ENCODE peak calls at places on chromosomes 13 and 19, in five cellular contexts. G is erythroblast, L is lower leg skin, R is uterus, Q is K562. P is an unnamed sample.

GRCh38 chr13:52840066-52840465 is 8.4 kb downstream of the PCDH8 start:
- DNase-seq in L (no peak), G (no peak), Q (no peak), R (no peak), P (no peak)

GRCh38 chr13:68368922-68369321 is 1138.8 kb upstream of the PCDH9 start:
- DNase-seq in L (no peak), Q (no peak), G (no peak), R (no peak), P (no peak)

GRCh38 chr13:45225370-45225769 is 24.5 kb upstream of the KCTD4 start:
- DNase-seq in Q (no peak), G (no peak), R (no peak), L (no peak), P (no peak)

GRCh38 chr13:33096886-33097610 is 80.8 kb downstream of the KL start:
- DNase-seq in Q (no peak), L (no peak), R (no peak), G (no peak), P (no peak)

GRCh38 chr19:16447015-16447384 is 24.8 kb downstream of the EPS15L1 start:
- DNase-seq in G (peak), Q (peak), R (peak), L (peak), P (no peak)

GRCh38 chr13:22316494-22317025 is 645.7 kb downstream of the FGF9 start:
- DNase-seq in G (no peak), R (no peak), L (no peak), Q (no peak), P (no peak)

GRCh38 chr13:24454100-24454499 is 58.5 kb downstream of the PARP4 start:
- DNase-seq in G (no peak), Q (no peak), R (no peak), L (no peak), P (no peak)

GRCh38 chr13:71524245-71525002 is 342.6 kb downstream of the DACH1 start:
- DNase-seq in Q (no peak), G (no peak), L (no peak), R (no peak), P (no peak)

GRCh38 chr13:109955598-109955997 is 169.2 kb upstream of the IRS2 start:
- DNase-seq in R (no peak), L (no peak), Q (no peak), G (no peak), P (no peak)

GRCh38 chr19:49896863-49897621 is at the start of gene IL4I1:
- DNase-seq in L (no peak), G (no peak), R (no peak), Q (no peak), P (peak)

GRCh38 chr13:23069571-23069970 is 111.2 kb upstream of the SGCG start:
- DNase-seq in L (no peak), R (no peak), Q (no peak), G (no peak), P (no peak)

GRCh38 chr19:44582581-44583265 is 30.6 kb upstream of the IGSF23 start:
- DNase-seq in Q (peak), L (peak), R (no peak), G (peak), P (peak)

GRCh38 chr13:110576736-110577476 is 15.4 kb upstream of the RAB20 start:
- DNase-seq in L (no peak), Q (no peak), R (no peak), G (no peak), P (no peak)

GRCh38 chr13:111403266-111403665 is 82.8 kb downstream of the TEX29 start:
- DNase-seq in Q (no peak), G (no peak), R (no peak), L (no peak), P (no peak)

DNA sequence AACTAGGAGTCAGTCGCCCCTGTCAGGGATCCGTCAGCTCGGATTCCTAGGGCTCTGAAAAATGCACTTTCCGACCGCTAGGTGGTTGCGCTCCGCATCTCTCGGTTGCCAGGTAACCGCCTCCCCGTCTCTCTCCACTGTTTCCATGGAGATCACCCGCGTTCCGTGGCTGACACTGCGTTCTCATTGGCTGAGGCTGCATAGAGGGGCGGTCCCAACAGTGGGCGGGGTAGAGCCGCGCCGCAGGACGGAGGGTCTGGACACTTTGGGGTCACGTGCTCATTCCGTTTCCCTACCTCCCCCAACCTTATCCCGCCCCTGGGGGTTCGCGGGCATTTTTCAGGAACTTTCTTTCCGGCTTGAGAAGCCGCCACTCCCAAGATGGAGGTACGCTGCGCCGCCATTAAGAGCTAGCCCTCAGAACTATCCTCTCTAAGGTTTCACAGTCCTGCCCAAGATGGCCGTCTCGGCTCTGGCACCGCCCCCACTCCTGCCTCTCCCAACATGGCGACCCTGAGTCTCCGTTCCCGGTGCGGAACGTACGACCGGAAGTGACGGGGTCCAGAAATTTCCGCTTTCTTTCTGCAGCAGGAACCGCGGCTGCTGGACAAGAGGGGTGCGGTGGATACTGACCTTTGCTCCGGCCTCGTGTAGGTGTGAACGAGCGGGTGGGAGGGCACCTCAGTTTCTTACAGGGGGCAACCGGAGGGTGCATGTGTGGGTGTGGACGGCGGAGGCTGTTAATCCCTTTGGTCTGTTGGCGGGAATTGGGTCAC is at the start of the genes ODAD3 and PRKCSH:
- DNase-seq in L (peak), G (peak), Q (peak), R (peak), P (peak)
- TF ChIP-seq POLR2A in L (no peak), G (peak), Q (peak), R (peak), P (peak)

GRCh38 chr13:98567140-98567539 is 9.8 kb downstream of the STK24 start:
- DNase-seq in Q (no peak), L (peak), R (no peak), G (no peak), P (no peak)
- TF ChIP-seq POLR2A in Q (no peak), L (no peak), R (no peak), G (no peak), P (no peak)

GRCh38 chr19:34963531-34964406 is at the start of gene ZNF792:
- DNase-seq in L (peak), G (peak), R (peak), Q (peak), P (peak)
- TF ChIP-seq POLR2A in L (no peak), G (no peak), R (no peak), Q (peak), P (no peak)

GRCh38 chr19:2054763-2055162 is 3.7 kb upstream of the MKNK2 start:
- DNase-seq in G (no peak), L (no peak), Q (no peak), R (no peak), P (no peak)

GRCh38 chr19:2056810-2057192 is 5.8 kb upstream of the MKNK2 start:
- DNase-seq in G (no peak), L (no peak), R (no peak), Q (no peak), P (no peak)

GRCh38 chr19:2057484-2058469 is 6.7 kb upstream of the MKNK2 start:
- DNase-seq in G (no peak), L (no peak), R (peak), Q (no peak), P (no peak)

GRCh38 chr19:2053601-2054389 is 2.8 kb upstream of the MKNK2 start:
- DNase-seq in R (peak), Q (no peak), L (no peak), G (no peak), P (no peak)

DNA sequence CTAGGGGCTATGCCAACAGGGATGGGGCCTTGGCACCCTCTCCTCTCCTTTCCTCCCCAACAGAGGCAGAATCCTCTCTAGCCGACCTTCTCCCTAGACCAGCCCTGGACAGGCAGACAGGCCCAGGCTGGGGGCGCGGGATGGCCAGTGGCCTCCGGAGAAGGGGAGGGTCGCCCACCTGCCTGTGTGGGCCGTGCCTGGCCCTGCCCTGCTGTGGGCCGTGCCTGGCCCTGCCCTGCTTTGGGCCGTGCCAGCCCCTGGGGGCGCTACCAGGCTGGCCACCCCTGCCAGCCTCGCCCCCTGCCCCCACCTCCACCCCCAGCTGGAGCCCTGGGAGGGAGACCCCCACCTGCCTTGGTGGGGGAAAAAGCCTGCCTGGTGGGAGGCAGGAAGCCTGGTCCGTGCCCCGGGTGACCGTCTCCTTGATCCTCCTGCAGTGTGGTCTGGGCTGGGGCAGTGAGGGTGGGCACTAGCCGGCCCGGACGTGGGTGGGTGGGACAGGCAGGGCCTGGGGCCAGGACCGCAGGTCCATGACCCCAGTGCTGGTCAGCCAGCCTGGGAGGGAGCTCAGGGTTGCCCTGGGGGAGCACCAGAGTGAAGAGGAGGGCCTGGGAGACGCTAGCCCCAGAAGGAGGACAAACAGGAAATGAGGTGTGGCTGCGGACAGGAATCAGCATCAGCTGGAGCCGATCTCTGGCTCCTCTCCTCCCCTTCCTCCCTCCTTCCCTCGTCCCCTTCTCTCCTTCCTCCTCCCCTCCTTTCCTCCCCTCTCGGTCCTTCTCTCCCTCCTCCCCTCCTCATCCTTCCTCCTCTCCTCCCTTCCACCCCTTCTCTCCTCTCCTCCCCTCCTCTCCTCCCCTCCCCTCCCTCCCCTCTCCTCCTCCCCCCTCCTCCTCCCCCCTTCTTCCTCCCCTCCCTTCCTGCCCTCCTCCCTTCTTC is 5.1 kb upstream of the MKNK2 start:
- DNase-seq in L (peak), G (no peak), R (peak), Q (no peak), P (no peak)
- TF ChIP-seq POLR2A in L (no peak), G (peak), R (peak), Q (peak), P (peak)

DNA sequence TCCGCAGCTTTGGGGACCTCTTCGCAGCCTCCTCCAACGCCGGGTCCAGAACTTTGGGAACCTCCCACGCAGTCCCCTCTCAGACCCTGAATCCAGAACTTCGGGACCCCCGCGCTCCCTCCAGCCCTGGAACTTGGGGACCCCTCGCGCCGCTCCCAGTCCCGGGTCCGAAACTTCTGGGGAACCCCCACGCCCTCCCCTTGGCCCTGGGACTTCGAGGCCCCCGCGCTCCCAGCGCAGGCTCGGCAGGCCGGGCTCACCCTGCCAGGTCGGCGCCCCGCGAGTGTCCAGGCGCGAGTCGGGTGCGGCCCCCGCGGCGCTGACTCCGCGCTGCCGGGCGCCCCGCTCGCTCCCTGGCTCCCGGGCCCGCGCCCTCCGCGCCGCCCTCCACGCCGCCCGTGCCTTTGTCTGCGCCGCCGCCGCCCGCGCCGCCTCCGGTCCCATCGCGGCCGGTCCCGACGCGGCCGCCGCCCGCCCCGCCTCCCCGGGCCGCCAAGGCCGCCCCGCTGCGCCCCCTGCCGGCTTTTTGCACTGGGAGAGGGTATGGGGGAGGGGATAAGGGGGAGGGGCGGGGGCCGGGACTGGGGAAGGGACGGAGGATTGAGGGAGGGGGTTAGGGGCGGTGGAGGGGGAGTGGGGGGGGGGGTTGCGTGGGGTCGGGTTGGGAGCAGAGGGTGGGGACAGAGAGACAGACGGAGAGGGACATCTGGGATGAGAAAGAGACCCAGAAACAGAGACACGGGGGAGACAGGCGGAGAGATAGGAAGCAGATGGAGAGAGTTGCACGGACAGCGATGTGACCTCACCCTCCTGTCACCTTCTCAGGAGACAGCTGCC is at the start of gene HOMER3:
- DNase-seq in G (peak), R (peak), Q (peak), L (peak), P (no peak)
- TF ChIP-seq POLR2A in G (no peak), R (no peak), Q (no peak), L (no peak), P (peak)

GRCh38 chr19:11766597-11767591 is at the start of gene ZNF441:
- DNase-seq in G (peak), R (peak), Q (peak), L (peak), P (peak)
- TF ChIP-seq POLR2A in G (peak), R (peak), Q (peak), L (no peak), P (peak)

GRCh38 chr19:41264581-41265375 is 606 bp downstream of the HNRNPUL1 start:
- DNase-seq in R (peak), G (peak), L (peak), Q (peak), P (peak)
- TF ChIP-seq POLR2A in R (no peak), G (no peak), L (no peak), Q (peak), P (peak)

GRCh38 chr19:45621389-45621788 is 17.8 kb downstream of the EML2 start:
- DNase-seq in R (no peak), L (no peak), G (no peak), Q (no peak), P (no peak)

GRCh38 chr19:45613926-45614725 is 12.1 kb upstream of the GPR4 start:
- DNase-seq in G (peak), R (peak), Q (no peak), L (no peak), P (peak)

GRCh38 chr19:45621976-45622503 is 17.2 kb downstream of the EML2 start:
- DNase-seq in L (no peak), Q (no peak), R (no peak), G (no peak), P (no peak)

GRCh38 chr19:45616709-45617027 is 14.7 kb upstream of the GPR4 start:
- DNase-seq in G (no peak), Q (no peak), L (no peak), R (no peak), P (no peak)

DNA sequence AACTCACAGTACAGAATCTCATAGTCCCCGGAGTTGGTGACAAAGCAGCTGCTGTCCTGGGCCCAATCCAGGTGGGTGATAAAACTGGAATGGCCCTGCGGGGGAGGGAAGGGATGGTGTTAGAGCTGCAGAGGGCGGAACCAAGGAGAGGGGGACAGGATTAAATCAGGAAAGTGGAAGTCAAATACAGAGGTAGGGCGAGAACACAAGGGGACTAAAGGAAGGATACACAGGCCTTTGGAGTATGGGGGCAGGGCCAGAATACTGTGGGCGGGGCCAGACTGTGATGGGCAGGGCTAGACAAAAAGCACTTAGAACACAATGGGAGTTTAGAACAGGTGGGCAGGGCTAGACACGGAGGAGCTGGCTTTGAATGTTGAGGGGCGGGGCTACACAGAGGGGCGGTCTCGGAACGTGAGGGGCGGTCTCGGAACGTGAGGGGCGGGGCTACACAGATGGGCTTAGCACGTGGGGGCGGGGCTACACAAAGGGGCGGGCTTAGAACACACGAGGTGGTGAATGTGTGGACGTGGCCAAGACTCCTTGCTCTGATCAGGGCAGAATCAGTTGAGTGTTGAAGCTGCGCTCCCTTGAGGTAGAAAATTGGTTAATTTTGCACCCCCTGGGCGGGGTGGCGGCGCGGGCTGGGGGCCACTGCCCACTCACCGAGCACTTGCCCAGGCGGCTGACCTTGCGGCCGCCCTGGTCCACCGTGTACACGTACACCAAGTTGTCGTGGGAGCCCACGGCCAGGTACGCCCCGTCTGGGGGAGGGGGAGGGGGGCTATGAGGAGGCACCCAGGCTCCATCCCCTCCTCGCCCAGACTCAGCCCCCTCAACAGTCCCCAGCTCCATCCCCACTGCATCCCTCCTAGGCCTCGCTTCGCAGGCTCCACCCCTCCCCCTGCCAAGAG is 14.0 kb upstream of the GPR4 start:
- DNase-seq in R (peak), Q (peak), G (peak), L (peak), P (peak)
- TF ChIP-seq POLR2A in R (no peak), Q (peak), G (no peak), L (no peak), P (no peak)

GRCh38 chr13:27083183-27083582 is 88.4 kb downstream of the USP12 start:
- DNase-seq in G (no peak), R (no peak), L (no peak), Q (no peak), P (no peak)
- TF ChIP-seq POLR2A in G (no peak), R (no peak), L (no peak), Q (no peak), P (no peak)

DNA sequence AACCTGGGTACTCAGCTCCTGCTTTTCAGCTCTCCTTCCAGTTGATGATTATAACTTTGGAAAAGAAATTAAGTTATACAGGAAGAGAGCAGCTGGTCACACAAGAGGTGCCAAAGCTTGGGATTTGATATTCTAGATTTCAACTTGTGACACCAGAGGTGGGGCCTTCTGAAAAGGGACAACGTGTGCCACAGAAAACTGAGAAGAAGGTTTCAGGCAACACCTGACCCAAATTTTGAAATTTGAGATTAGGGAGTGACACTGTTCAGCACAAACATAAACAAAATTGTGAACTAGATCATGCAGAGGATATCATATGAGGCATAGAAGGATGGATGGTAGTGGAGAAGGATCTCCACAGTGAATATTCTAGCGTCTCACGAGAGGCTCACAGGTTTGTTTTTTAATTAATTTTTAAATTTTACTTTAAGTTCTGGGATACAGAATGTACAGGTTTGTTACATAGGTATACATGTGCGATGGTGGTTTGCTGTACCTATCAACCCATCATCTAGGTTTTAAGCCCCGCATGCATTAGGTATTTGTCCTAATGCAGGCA is 379.7 kb downstream of the ENOX1 start:
- DNase-seq in R (no peak), G (no peak), Q (no peak), L (no peak), P (no peak)
- TF ChIP-seq POLR2A in R (no peak), G (no peak), Q (no peak), L (no peak), P (no peak)

P was measured in H54.